ENCODE peak calls at places on chromosomes 12 and 14, in six cellular contexts. F is spleen, M is uterus, L is transverse colon, B is nephron progenitor cell, E is progenitor cell of endocrine pancreas. C is an unnamed sample.

GRCh38 chr14:55450124-55450523 is 9.7 kb upstream of the TBPL2 start:
- DNase-seq in F (no peak), M (no peak), L (no peak), B (no peak), E (no peak), C (no peak)

GRCh38 chr12:124379938-124380754 is 85.3 kb downstream of the RFLNA start:
- DNase-seq in F (peak; percentile 85), M (peak; percentile 83), L (peak; percentile 46), B (no peak), E (no peak), C (no peak)

GRCh38 chr12:86727151-86727550 is 471.0 kb upstream of the MGAT4C start:
- DNase-seq in F (no peak), M (no peak), L (no peak), B (no peak), E (no peak), C (no peak)

GRCh38 chr12:39605501-39605900 is 14.1 kb downstream of the ABCD2 start:
- DNase-seq in F (no peak), M (no peak), L (no peak), B (no peak), E (no peak), C (no peak)

GRCh38 chr12:102957339-102958050 is at the start of gene ASCL1:
- DNase-seq in F (no peak), M (no peak), L (no peak), B (peak; percentile 44), E (no peak), C (no peak)

GRCh38 chr12:102542816-102543448 is 62.6 kb upstream of the IGF1 start:
- DNase-seq in F (no peak), M (no peak), L (no peak), B (no peak), E (no peak), C (no peak)

GRCh38 chr14:45038865-45039264 is 45.1 kb upstream of the PRPF39 start:
- DNase-seq in F (no peak), M (no peak), L (no peak), B (no peak), E (no peak), C (no peak)

GRCh38 chr14:104681689-104682074 is 7.7 kb upstream of the INF2 start:
- DNase-seq in F (peak; percentile 88), M (peak; percentile 89), L (peak; percentile 92), B (peak; percentile 77), E (no peak), C (no peak)

GRCh38 chr12:118058881-118059644 is 1.9 kb downstream of the WSB2 start:
- DNase-seq in F (no peak), M (no peak), L (no peak), B (no peak), E (no peak), C (no peak)

GRCh38 chr14:83485591-83485990 is 1951.9 kb upstream of the SEL1L start:
- DNase-seq in F (no peak), M (no peak), L (no peak), B (no peak), E (no peak), C (no peak)

GRCh38 chr12:102513739-102514138 is 33.4 kb upstream of the IGF1 start:
- DNase-seq in F (no peak), M (no peak), L (no peak), B (no peak), E (no peak), C (no peak)

GRCh38 chr14:36525746-36526099 is 5.7 kb upstream of the NKX2-1 start:
- DNase-seq in F (no peak), M (no peak), L (no peak), B (no peak), E (no peak), C (no peak)
- TF ChIP-seq CTCF in F (no peak), M (no peak), L (no peak), B (no peak), E (no peak), C (no peak)

GRCh38 chr12:12008931-12009611 is 61.7 kb upstream of the BCL2L14 start:
- DNase-seq in F (no peak), M (no peak), L (no peak), B (peak; percentile 57), E (no peak), C (no peak)

GRCh38 chr12:12010277-12011031 is 60.3 kb upstream of the BCL2L14 start:
- DNase-seq in F (peak; percentile 86), M (no peak), L (peak; percentile 41), B (no peak), E (no peak), C (no peak)

GRCh38 chr12:12007001-12007712 is 63.6 kb upstream of the BCL2L14 start:
- DNase-seq in F (no peak), M (no peak), L (no peak), B (no peak), E (no peak), C (no peak)

GRCh38 chr12:12007713-12008231 is 63.0 kb upstream of the BCL2L14 start:
- DNase-seq in F (no peak), M (no peak), L (no peak), B (no peak), E (no peak), C (no peak)

GRCh38 chr12:12008232-12008850 is 62.4 kb upstream of the BCL2L14 start:
- DNase-seq in F (no peak), M (no peak), L (peak; percentile 20), B (no peak), E (no peak), C (no peak)
- TF ChIP-seq CTCF in F (no peak), M (no peak), L (peak; percentile 15), B (no peak), E (peak; percentile 45), C (peak; percentile 39)

GRCh38 chr12:1272132-1272531 is 281.1 kb downstream of the ERC1 start:
- DNase-seq in F (no peak), M (no peak), L (no peak), B (no peak), E (no peak), C (no peak)
- TF ChIP-seq CTCF in F (no peak), M (no peak), L (no peak), B (no peak), E (no peak), C (no peak)

DNA sequence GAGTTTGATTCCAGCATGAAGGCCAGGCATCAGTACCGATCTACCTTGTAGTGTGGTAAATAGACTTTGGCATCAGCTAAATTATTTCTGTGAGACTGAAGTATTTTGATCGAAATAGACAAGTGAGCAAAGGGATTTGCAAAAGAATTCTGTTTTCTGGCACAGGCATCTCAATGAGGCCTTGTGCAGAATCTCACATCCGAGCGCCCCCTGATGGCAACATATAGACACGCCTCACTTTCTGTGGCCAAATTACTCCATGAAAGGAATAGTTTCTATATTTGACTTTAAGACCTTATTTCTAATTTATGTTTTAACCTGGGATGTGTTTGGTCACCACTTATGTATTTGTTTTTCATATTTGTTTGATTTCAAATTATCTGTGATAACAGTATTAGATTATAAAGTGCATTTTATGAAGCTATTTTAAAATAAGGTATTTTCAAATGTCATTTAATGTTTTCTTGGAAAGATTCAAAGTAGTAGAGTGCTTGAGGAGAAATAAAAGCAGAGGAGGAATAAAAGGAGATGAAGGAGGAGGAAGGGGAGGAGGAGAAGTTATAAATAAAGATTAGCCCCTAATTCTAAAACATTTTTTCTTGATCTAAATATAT is 731.9 kb downstream of the NRXN3 start:
- DNase-seq in F (no peak), M (no peak), L (peak; percentile 15), B (peak; percentile 66), E (peak; percentile 18), C (no peak)
- TF ChIP-seq CTCF in F (peak; percentile 18), M (no peak), L (peak; percentile 23), B (peak; percentile 85), E (peak; percentile 88), C (peak; percentile 84)

DNA sequence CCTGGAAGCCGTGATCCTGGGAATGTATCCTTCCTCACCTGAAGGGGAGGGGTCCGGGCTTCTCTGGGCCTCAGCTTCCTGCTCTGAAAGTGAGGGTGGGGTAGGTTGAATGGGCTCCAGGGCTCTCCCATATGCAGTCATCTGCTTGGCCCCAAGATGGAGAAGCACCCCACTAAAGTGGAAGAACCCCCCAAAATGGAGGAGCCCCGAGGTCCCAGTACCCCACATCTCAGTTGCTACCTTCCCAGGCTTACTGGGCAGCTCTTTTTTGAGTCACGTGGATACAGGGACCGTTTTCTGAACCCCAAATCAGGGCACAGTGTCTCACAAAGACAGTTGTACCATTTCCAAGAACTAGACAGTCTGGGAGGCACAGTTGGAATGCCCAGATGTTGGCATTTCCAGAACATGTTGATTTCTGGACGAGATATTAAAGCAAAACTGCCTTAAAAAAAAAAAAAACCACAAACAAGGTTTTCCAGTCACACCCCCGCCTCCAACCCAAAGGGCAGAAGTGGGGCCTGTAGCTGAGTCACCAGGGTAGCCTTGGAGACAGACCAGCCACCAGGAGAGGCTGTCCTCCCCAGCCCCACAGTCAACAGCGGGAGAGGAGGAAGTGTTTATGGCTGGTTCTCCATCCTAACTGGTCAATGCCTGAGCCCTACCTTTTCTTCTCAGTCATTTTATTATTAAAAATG is 12.1 kb downstream of the VASH1 start:
- DNase-seq in F (peak; percentile 77), M (peak; percentile 89), L (peak; percentile 49), B (no peak), E (no peak), C (peak; percentile 28)
- TF ChIP-seq CTCF in F (no peak), M (no peak), L (no peak), B (no peak), E (no peak), C (peak; percentile 22)

GRCh38 chr12:44015333-44015941 is 179.6 kb downstream of the TMEM117 start:
- DNase-seq in F (no peak), M (no peak), L (no peak), B (no peak), E (no peak), C (no peak)
- TF ChIP-seq CTCF in F (peak; percentile 43), M (peak; percentile 46), L (peak; percentile 54), B (peak; percentile 63), E (peak; percentile 69), C (peak; percentile 91)

DNA sequence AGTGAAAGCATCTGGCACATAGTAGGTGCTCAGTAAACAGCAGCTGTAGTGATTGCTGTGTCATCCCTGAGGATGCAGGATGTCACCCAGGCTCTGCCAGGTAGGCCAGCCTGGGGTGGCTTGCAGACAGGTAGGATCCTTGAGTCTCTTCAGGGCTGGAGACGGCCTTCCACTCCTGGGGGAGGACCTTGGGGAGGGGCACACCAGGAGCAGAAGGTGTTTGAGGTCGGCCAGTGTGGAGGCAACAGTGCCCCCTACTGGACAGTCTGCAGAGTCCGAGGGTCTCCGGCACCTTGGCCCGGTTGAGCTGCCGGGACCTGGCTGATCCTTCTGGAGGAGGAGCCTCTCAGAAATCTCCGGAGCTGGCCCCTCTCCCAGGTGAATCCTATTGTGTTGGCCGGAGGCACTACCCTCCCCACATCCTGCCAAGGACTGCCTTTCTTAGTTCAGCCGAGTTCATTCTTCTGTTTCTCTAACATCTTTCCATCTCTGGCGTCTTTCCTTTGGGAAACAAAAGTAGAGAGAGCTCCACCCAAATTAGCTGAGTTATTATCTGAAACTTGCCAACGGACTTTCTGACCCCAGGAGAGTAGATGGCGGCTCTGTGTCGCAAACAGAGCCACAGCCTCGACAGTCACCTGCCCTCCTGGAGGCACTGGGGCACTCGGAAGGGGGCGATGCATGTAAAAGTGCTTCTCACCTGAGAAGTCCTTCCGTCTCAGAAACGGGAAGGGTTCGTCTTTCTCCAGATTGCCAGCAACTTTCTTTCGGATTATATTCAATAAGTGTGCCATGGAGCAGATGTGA is 41.9 kb upstream of the CLMN start:
- DNase-seq in F (peak; percentile 84), M (no peak), L (peak; percentile 75), B (peak; percentile 35), E (no peak), C (no peak)
- TF ChIP-seq CTCF in F (peak; percentile 58), M (no peak), L (peak; percentile 68), B (peak; percentile 59), E (peak; percentile 69), C (peak; percentile 75)